ENCODE peak calls at places on chromosomes 2 and 18, in seven cellular contexts. One of them, this sample, is unnamed.

GRCh38 chr2:120302301-120302700 is 43.6 kb upstream of the INHBB start:
- DNase-seq in stimulated activated CD4-positive, alpha-beta T cell treated with anti-CD3 and anti-CD28 coated beads, Interleukin-15, amount 100 ng/mL, for 1 hour: no peak
- DNase-seq in HL-60: no peak
- DNase-seq in GF-D8: no peak
- DNase-seq in AG10803: no peak
- DNase-seq in dorsolateral prefrontal cortex: no peak
- DNase-seq in activated T-cell treated with anti-CD3 and anti-CD28 coated beads, Interleukin-2, amount 50 U/mL, for 1 hour: no peak
- DNase-seq in this sample: no peak

GRCh38 chr2:85754313-85755095 is 713 bp downstream of the ATOH8 start:
- DNase-seq in stimulated activated CD4-positive, alpha-beta T cell treated with anti-CD3 and anti-CD28 coated beads, Interleukin-15, amount 100 ng/mL, for 1 hour: no peak
- DNase-seq in HL-60: peak
- DNase-seq in GF-D8: no peak
- DNase-seq in AG10803: peak
- DNase-seq in dorsolateral prefrontal cortex: no peak
- DNase-seq in activated T-cell treated with anti-CD3 and anti-CD28 coated beads, Interleukin-2, amount 50 U/mL, for 1 hour: peak
- DNase-seq in this sample: no peak

GRCh38 chr2:201452058-201452736 is 657 bp downstream of the STRADB start:
- DNase-seq in stimulated activated CD4-positive, alpha-beta T cell treated with anti-CD3 and anti-CD28 coated beads, Interleukin-15, amount 100 ng/mL, for 1 hour: no peak
- DNase-seq in HL-60: no peak
- DNase-seq in GF-D8: no peak
- DNase-seq in AG10803: peak
- DNase-seq in dorsolateral prefrontal cortex: no peak
- DNase-seq in activated T-cell treated with anti-CD3 and anti-CD28 coated beads, Interleukin-2, amount 50 U/mL, for 1 hour: no peak
- DNase-seq in this sample: no peak

GRCh38 chr2:214174563-214174962 is 236.3 kb upstream of the VWC2L start:
- DNase-seq in stimulated activated CD4-positive, alpha-beta T cell treated with anti-CD3 and anti-CD28 coated beads, Interleukin-15, amount 100 ng/mL, for 1 hour: no peak
- DNase-seq in HL-60: no peak
- DNase-seq in GF-D8: no peak
- DNase-seq in AG10803: no peak
- DNase-seq in dorsolateral prefrontal cortex: no peak
- DNase-seq in activated T-cell treated with anti-CD3 and anti-CD28 coated beads, Interleukin-2, amount 50 U/mL, for 1 hour: no peak
- DNase-seq in this sample: no peak

GRCh38 chr18:37524546-37525301 is 40.9 kb downstream of the CELF4 start:
- DNase-seq in stimulated activated CD4-positive, alpha-beta T cell treated with anti-CD3 and anti-CD28 coated beads, Interleukin-15, amount 100 ng/mL, for 1 hour: no peak
- DNase-seq in HL-60: no peak
- DNase-seq in GF-D8: no peak
- DNase-seq in AG10803: no peak
- DNase-seq in dorsolateral prefrontal cortex: no peak
- DNase-seq in activated T-cell treated with anti-CD3 and anti-CD28 coated beads, Interleukin-2, amount 50 U/mL, for 1 hour: no peak
- DNase-seq in this sample: no peak

GRCh38 chr2:175976758-175977157 is 25.3 kb downstream of the LNPK start:
- DNase-seq in stimulated activated CD4-positive, alpha-beta T cell treated with anti-CD3 and anti-CD28 coated beads, Interleukin-15, amount 100 ng/mL, for 1 hour: no peak
- DNase-seq in HL-60: no peak
- DNase-seq in GF-D8: no peak
- DNase-seq in AG10803: no peak
- DNase-seq in dorsolateral prefrontal cortex: no peak
- DNase-seq in activated T-cell treated with anti-CD3 and anti-CD28 coated beads, Interleukin-2, amount 50 U/mL, for 1 hour: no peak
- DNase-seq in this sample: no peak

GRCh38 chr18:31497711-31498449 is at the start of gene DSG2:
- DNase-seq in stimulated activated CD4-positive, alpha-beta T cell treated with anti-CD3 and anti-CD28 coated beads, Interleukin-15, amount 100 ng/mL, for 1 hour: no peak
- DNase-seq in HL-60: peak
- DNase-seq in GF-D8: no peak
- DNase-seq in AG10803: no peak
- DNase-seq in dorsolateral prefrontal cortex: peak
- DNase-seq in activated T-cell treated with anti-CD3 and anti-CD28 coated beads, Interleukin-2, amount 50 U/mL, for 1 hour: no peak
- DNase-seq in this sample: peak

GRCh38 chr2:127535941-127536340 is 458 bp downstream of the MYO7B start:
- DNase-seq in stimulated activated CD4-positive, alpha-beta T cell treated with anti-CD3 and anti-CD28 coated beads, Interleukin-15, amount 100 ng/mL, for 1 hour: no peak
- DNase-seq in HL-60: no peak
- DNase-seq in GF-D8: no peak
- DNase-seq in AG10803: no peak
- DNase-seq in dorsolateral prefrontal cortex: no peak
- DNase-seq in activated T-cell treated with anti-CD3 and anti-CD28 coated beads, Interleukin-2, amount 50 U/mL, for 1 hour: no peak
- DNase-seq in this sample: no peak

GRCh38 chr18:8990276-8991031 is 112.0 kb upstream of the NDUFV2 start:
- DNase-seq in stimulated activated CD4-positive, alpha-beta T cell treated with anti-CD3 and anti-CD28 coated beads, Interleukin-15, amount 100 ng/mL, for 1 hour: no peak
- DNase-seq in HL-60: no peak
- DNase-seq in GF-D8: no peak
- DNase-seq in AG10803: peak
- DNase-seq in dorsolateral prefrontal cortex: peak
- DNase-seq in activated T-cell treated with anti-CD3 and anti-CD28 coated beads, Interleukin-2, amount 50 U/mL, for 1 hour: no peak
- DNase-seq in this sample: peak

GRCh38 chr18:44651453-44651852 is 29.2 kb upstream of the SETBP1 start:
- DNase-seq in stimulated activated CD4-positive, alpha-beta T cell treated with anti-CD3 and anti-CD28 coated beads, Interleukin-15, amount 100 ng/mL, for 1 hour: no peak
- DNase-seq in HL-60: no peak
- DNase-seq in GF-D8: no peak
- DNase-seq in AG10803: peak
- DNase-seq in dorsolateral prefrontal cortex: no peak
- DNase-seq in activated T-cell treated with anti-CD3 and anti-CD28 coated beads, Interleukin-2, amount 50 U/mL, for 1 hour: no peak
- DNase-seq in this sample: no peak

GRCh38 chr2:232322560-232323327 is 55.8 kb upstream of the ALPP start:
- DNase-seq in stimulated activated CD4-positive, alpha-beta T cell treated with anti-CD3 and anti-CD28 coated beads, Interleukin-15, amount 100 ng/mL, for 1 hour: no peak
- DNase-seq in HL-60: no peak
- DNase-seq in GF-D8: no peak
- DNase-seq in AG10803: no peak
- DNase-seq in dorsolateral prefrontal cortex: no peak
- DNase-seq in activated T-cell treated with anti-CD3 and anti-CD28 coated beads, Interleukin-2, amount 50 U/mL, for 1 hour: no peak
- DNase-seq in this sample: peak

GRCh38 chr18:77077836-77078456 is 54.6 kb downstream of the MBP start:
- DNase-seq in stimulated activated CD4-positive, alpha-beta T cell treated with anti-CD3 and anti-CD28 coated beads, Interleukin-15, amount 100 ng/mL, for 1 hour: no peak
- DNase-seq in HL-60: no peak
- DNase-seq in GF-D8: no peak
- DNase-seq in AG10803: peak
- DNase-seq in dorsolateral prefrontal cortex: no peak
- DNase-seq in activated T-cell treated with anti-CD3 and anti-CD28 coated beads, Interleukin-2, amount 50 U/mL, for 1 hour: no peak
- DNase-seq in this sample: no peak

GRCh38 chr18:58867281-58867961 is 2.7 kb downstream of the ZNF532 start:
- DNase-seq in stimulated activated CD4-positive, alpha-beta T cell treated with anti-CD3 and anti-CD28 coated beads, Interleukin-15, amount 100 ng/mL, for 1 hour: no peak
- DNase-seq in HL-60: no peak
- DNase-seq in GF-D8: no peak
- DNase-seq in AG10803: no peak
- DNase-seq in dorsolateral prefrontal cortex: no peak
- DNase-seq in activated T-cell treated with anti-CD3 and anti-CD28 coated beads, Interleukin-2, amount 50 U/mL, for 1 hour: no peak
- DNase-seq in this sample: peak

GRCh38 chr2:106158871-106159270 is 35.2 kb downstream of the UXS1 start:
- DNase-seq in stimulated activated CD4-positive, alpha-beta T cell treated with anti-CD3 and anti-CD28 coated beads, Interleukin-15, amount 100 ng/mL, for 1 hour: no peak
- DNase-seq in HL-60: no peak
- DNase-seq in GF-D8: no peak
- DNase-seq in AG10803: no peak
- DNase-seq in dorsolateral prefrontal cortex: no peak
- DNase-seq in activated T-cell treated with anti-CD3 and anti-CD28 coated beads, Interleukin-2, amount 50 U/mL, for 1 hour: peak
- DNase-seq in this sample: no peak

GRCh38 chr2:71607490-71607889 is 154.1 kb downstream of the DYSF start:
- DNase-seq in stimulated activated CD4-positive, alpha-beta T cell treated with anti-CD3 and anti-CD28 coated beads, Interleukin-15, amount 100 ng/mL, for 1 hour: no peak
- DNase-seq in HL-60: no peak
- DNase-seq in GF-D8: no peak
- DNase-seq in AG10803: no peak
- DNase-seq in dorsolateral prefrontal cortex: peak
- DNase-seq in activated T-cell treated with anti-CD3 and anti-CD28 coated beads, Interleukin-2, amount 50 U/mL, for 1 hour: no peak
- DNase-seq in this sample: no peak

GRCh38 chr2:23925702-23926288 is 1.1 kb downstream of the ATAD2B start:
- DNase-seq in stimulated activated CD4-positive, alpha-beta T cell treated with anti-CD3 and anti-CD28 coated beads, Interleukin-15, amount 100 ng/mL, for 1 hour: no peak
- DNase-seq in HL-60: peak
- DNase-seq in GF-D8: peak
- DNase-seq in AG10803: peak
- DNase-seq in dorsolateral prefrontal cortex: no peak
- DNase-seq in activated T-cell treated with anti-CD3 and anti-CD28 coated beads, Interleukin-2, amount 50 U/mL, for 1 hour: peak
- DNase-seq in this sample: peak

GRCh38 chr2:60960706-60961105 is 56.8 kb upstream of the PEX13 start:
- DNase-seq in stimulated activated CD4-positive, alpha-beta T cell treated with anti-CD3 and anti-CD28 coated beads, Interleukin-15, amount 100 ng/mL, for 1 hour: no peak
- DNase-seq in HL-60: no peak
- DNase-seq in GF-D8: no peak
- DNase-seq in AG10803: no peak
- DNase-seq in dorsolateral prefrontal cortex: no peak
- DNase-seq in activated T-cell treated with anti-CD3 and anti-CD28 coated beads, Interleukin-2, amount 50 U/mL, for 1 hour: no peak
- DNase-seq in this sample: no peak

GRCh38 chr2:225411452-225411851 is 11.9 kb downstream of the NYAP2 start:
- DNase-seq in stimulated activated CD4-positive, alpha-beta T cell treated with anti-CD3 and anti-CD28 coated beads, Interleukin-15, amount 100 ng/mL, for 1 hour: no peak
- DNase-seq in HL-60: no peak
- DNase-seq in GF-D8: no peak
- DNase-seq in AG10803: no peak
- DNase-seq in dorsolateral prefrontal cortex: no peak
- DNase-seq in activated T-cell treated with anti-CD3 and anti-CD28 coated beads, Interleukin-2, amount 50 U/mL, for 1 hour: no peak
- DNase-seq in this sample: no peak

GRCh38 chr2:64063924-64064331 is 44.7 kb upstream of the VPS54 start:
- DNase-seq in stimulated activated CD4-positive, alpha-beta T cell treated with anti-CD3 and anti-CD28 coated beads, Interleukin-15, amount 100 ng/mL, for 1 hour: no peak
- DNase-seq in HL-60: no peak
- DNase-seq in GF-D8: no peak
- DNase-seq in AG10803: peak
- DNase-seq in dorsolateral prefrontal cortex: no peak
- DNase-seq in activated T-cell treated with anti-CD3 and anti-CD28 coated beads, Interleukin-2, amount 50 U/mL, for 1 hour: no peak
- DNase-seq in this sample: no peak

GRCh38 chr2:216499641-216500218 is 1.1 kb downstream of the RPL37A start:
- DNase-seq in stimulated activated CD4-positive, alpha-beta T cell treated with anti-CD3 and anti-CD28 coated beads, Interleukin-15, amount 100 ng/mL, for 1 hour: no peak
- DNase-seq in HL-60: peak
- DNase-seq in GF-D8: no peak
- DNase-seq in AG10803: peak
- DNase-seq in dorsolateral prefrontal cortex: no peak
- DNase-seq in activated T-cell treated with anti-CD3 and anti-CD28 coated beads, Interleukin-2, amount 50 U/mL, for 1 hour: no peak
- DNase-seq in this sample: no peak

GRCh38 chr18:48833701-48834394 is 116.9 kb downstream of the SMAD7 start:
- DNase-seq in stimulated activated CD4-positive, alpha-beta T cell treated with anti-CD3 and anti-CD28 coated beads, Interleukin-15, amount 100 ng/mL, for 1 hour: no peak
- DNase-seq in HL-60: no peak
- DNase-seq in GF-D8: no peak
- DNase-seq in AG10803: no peak
- DNase-seq in dorsolateral prefrontal cortex: peak
- DNase-seq in activated T-cell treated with anti-CD3 and anti-CD28 coated beads, Interleukin-2, amount 50 U/mL, for 1 hour: peak
- DNase-seq in this sample: peak

GRCh38 chr2:234462218-234462992 is 34.5 kb downstream of the ARL4C start:
- DNase-seq in stimulated activated CD4-positive, alpha-beta T cell treated with anti-CD3 and anti-CD28 coated beads, Interleukin-15, amount 100 ng/mL, for 1 hour: no peak
- DNase-seq in HL-60: no peak
- DNase-seq in GF-D8: no peak
- DNase-seq in AG10803: no peak
- DNase-seq in dorsolateral prefrontal cortex: no peak
- DNase-seq in activated T-cell treated with anti-CD3 and anti-CD28 coated beads, Interleukin-2, amount 50 U/mL, for 1 hour: peak
- DNase-seq in this sample: no peak

GRCh38 chr18:6256521-6256920 is 158.2 kb downstream of the L3MBTL4 start:
- DNase-seq in stimulated activated CD4-positive, alpha-beta T cell treated with anti-CD3 and anti-CD28 coated beads, Interleukin-15, amount 100 ng/mL, for 1 hour: no peak
- DNase-seq in HL-60: no peak
- DNase-seq in GF-D8: no peak
- DNase-seq in AG10803: no peak
- DNase-seq in dorsolateral prefrontal cortex: peak
- DNase-seq in activated T-cell treated with anti-CD3 and anti-CD28 coated beads, Interleukin-2, amount 50 U/mL, for 1 hour: no peak
- DNase-seq in this sample: no peak

GRCh38 chr2:149192425-149192824 is 138.0 kb upstream of the LYPD6 start:
- DNase-seq in stimulated activated CD4-positive, alpha-beta T cell treated with anti-CD3 and anti-CD28 coated beads, Interleukin-15, amount 100 ng/mL, for 1 hour: no peak
- DNase-seq in HL-60: no peak
- DNase-seq in GF-D8: no peak
- DNase-seq in AG10803: peak
- DNase-seq in dorsolateral prefrontal cortex: no peak
- DNase-seq in activated T-cell treated with anti-CD3 and anti-CD28 coated beads, Interleukin-2, amount 50 U/mL, for 1 hour: no peak
- DNase-seq in this sample: no peak

GRCh38 chr2:55051026-55051866 is 995 bp upstream of the RTN4 start:
- DNase-seq in stimulated activated CD4-positive, alpha-beta T cell treated with anti-CD3 and anti-CD28 coated beads, Interleukin-15, amount 100 ng/mL, for 1 hour: no peak
- DNase-seq in HL-60: peak
- DNase-seq in GF-D8: peak
- DNase-seq in AG10803: peak
- DNase-seq in dorsolateral prefrontal cortex: peak
- DNase-seq in activated T-cell treated with anti-CD3 and anti-CD28 coated beads, Interleukin-2, amount 50 U/mL, for 1 hour: peak
- DNase-seq in this sample: peak

GRCh38 chr2:17375262-17375661 is 143.0 kb downstream of the RAD51AP2 start:
- DNase-seq in stimulated activated CD4-positive, alpha-beta T cell treated with anti-CD3 and anti-CD28 coated beads, Interleukin-15, amount 100 ng/mL, for 1 hour: no peak
- DNase-seq in HL-60: no peak
- DNase-seq in GF-D8: no peak
- DNase-seq in AG10803: no peak
- DNase-seq in dorsolateral prefrontal cortex: peak
- DNase-seq in activated T-cell treated with anti-CD3 and anti-CD28 coated beads, Interleukin-2, amount 50 U/mL, for 1 hour: no peak
- DNase-seq in this sample: no peak

GRCh38 chr2:15154289-15154688 is 406.8 kb downstream of the NBAS start:
- DNase-seq in stimulated activated CD4-positive, alpha-beta T cell treated with anti-CD3 and anti-CD28 coated beads, Interleukin-15, amount 100 ng/mL, for 1 hour: no peak
- DNase-seq in HL-60: no peak
- DNase-seq in GF-D8: no peak
- DNase-seq in AG10803: no peak
- DNase-seq in dorsolateral prefrontal cortex: no peak
- DNase-seq in activated T-cell treated with anti-CD3 and anti-CD28 coated beads, Interleukin-2, amount 50 U/mL, for 1 hour: no peak
- DNase-seq in this sample: no peak

GRCh38 chr2:4190548-4190947 is 487.2 kb downstream of the DCDC2C start:
- DNase-seq in stimulated activated CD4-positive, alpha-beta T cell treated with anti-CD3 and anti-CD28 coated beads, Interleukin-15, amount 100 ng/mL, for 1 hour: no peak
- DNase-seq in HL-60: no peak
- DNase-seq in GF-D8: no peak
- DNase-seq in AG10803: no peak
- DNase-seq in dorsolateral prefrontal cortex: no peak
- DNase-seq in activated T-cell treated with anti-CD3 and anti-CD28 coated beads, Interleukin-2, amount 50 U/mL, for 1 hour: no peak
- DNase-seq in this sample: no peak

GRCh38 chr2:108449410-108450200 is 599 bp downstream of the GCC2 start:
- DNase-seq in stimulated activated CD4-positive, alpha-beta T cell treated with anti-CD3 and anti-CD28 coated beads, Interleukin-15, amount 100 ng/mL, for 1 hour: no peak
- DNase-seq in HL-60: peak
- DNase-seq in GF-D8: peak
- DNase-seq in AG10803: peak
- DNase-seq in dorsolateral prefrontal cortex: no peak
- DNase-seq in activated T-cell treated with anti-CD3 and anti-CD28 coated beads, Interleukin-2, amount 50 U/mL, for 1 hour: no peak
- DNase-seq in this sample: no peak

GRCh38 chr2:122001441-122001874 is 246.0 kb downstream of the TSN start:
- DNase-seq in stimulated activated CD4-positive, alpha-beta T cell treated with anti-CD3 and anti-CD28 coated beads, Interleukin-15, amount 100 ng/mL, for 1 hour: no peak
- DNase-seq in HL-60: no peak
- DNase-seq in GF-D8: no peak
- DNase-seq in AG10803: no peak
- DNase-seq in dorsolateral prefrontal cortex: no peak
- DNase-seq in activated T-cell treated with anti-CD3 and anti-CD28 coated beads, Interleukin-2, amount 50 U/mL, for 1 hour: no peak
- DNase-seq in this sample: no peak

GRCh38 chr18:63579643-63580042 is 7.5 kb upstream of the SERPINB13 start:
- DNase-seq in stimulated activated CD4-positive, alpha-beta T cell treated with anti-CD3 and anti-CD28 coated beads, Interleukin-15, amount 100 ng/mL, for 1 hour: no peak
- DNase-seq in HL-60: peak
- DNase-seq in GF-D8: no peak
- DNase-seq in AG10803: no peak
- DNase-seq in dorsolateral prefrontal cortex: no peak
- DNase-seq in activated T-cell treated with anti-CD3 and anti-CD28 coated beads, Interleukin-2, amount 50 U/mL, for 1 hour: no peak
- DNase-seq in this sample: no peak

GRCh38 chr2:190695739-190696138 is 46.9 kb downstream of the NAB1 start:
- DNase-seq in stimulated activated CD4-positive, alpha-beta T cell treated with anti-CD3 and anti-CD28 coated beads, Interleukin-15, amount 100 ng/mL, for 1 hour: no peak
- DNase-seq in HL-60: no peak
- DNase-seq in GF-D8: no peak
- DNase-seq in AG10803: no peak
- DNase-seq in dorsolateral prefrontal cortex: no peak
- DNase-seq in activated T-cell treated with anti-CD3 and anti-CD28 coated beads, Interleukin-2, amount 50 U/mL, for 1 hour: no peak
- DNase-seq in this sample: no peak

GRCh38 chr18:45916302-45916701 is 50.8 kb downstream of the EPG5 start:
- DNase-seq in stimulated activated CD4-positive, alpha-beta T cell treated with anti-CD3 and anti-CD28 coated beads, Interleukin-15, amount 100 ng/mL, for 1 hour: no peak
- DNase-seq in HL-60: peak
- DNase-seq in GF-D8: no peak
- DNase-seq in AG10803: no peak
- DNase-seq in dorsolateral prefrontal cortex: no peak
- DNase-seq in activated T-cell treated with anti-CD3 and anti-CD28 coated beads, Interleukin-2, amount 50 U/mL, for 1 hour: no peak
- DNase-seq in this sample: no peak

GRCh38 chr2:14543284-14543683 is 89.2 kb upstream of the LRATD1 start:
- DNase-seq in stimulated activated CD4-positive, alpha-beta T cell treated with anti-CD3 and anti-CD28 coated beads, Interleukin-15, amount 100 ng/mL, for 1 hour: no peak
- DNase-seq in HL-60: no peak
- DNase-seq in GF-D8: no peak
- DNase-seq in AG10803: no peak
- DNase-seq in dorsolateral prefrontal cortex: no peak
- DNase-seq in activated T-cell treated with anti-CD3 and anti-CD28 coated beads, Interleukin-2, amount 50 U/mL, for 1 hour: no peak
- DNase-seq in this sample: no peak

GRCh38 chr2:40488101-40488598 is 36.3 kb upstream of the SLC8A1 start:
- DNase-seq in stimulated activated CD4-positive, alpha-beta T cell treated with anti-CD3 and anti-CD28 coated beads, Interleukin-15, amount 100 ng/mL, for 1 hour: no peak
- DNase-seq in HL-60: peak
- DNase-seq in GF-D8: no peak
- DNase-seq in AG10803: peak
- DNase-seq in dorsolateral prefrontal cortex: no peak
- DNase-seq in activated T-cell treated with anti-CD3 and anti-CD28 coated beads, Interleukin-2, amount 50 U/mL, for 1 hour: no peak
- DNase-seq in this sample: no peak

GRCh38 chr2:12738112-12738485 is 21.4 kb downstream of the TRIB2 start:
- DNase-seq in stimulated activated CD4-positive, alpha-beta T cell treated with anti-CD3 and anti-CD28 coated beads, Interleukin-15, amount 100 ng/mL, for 1 hour: no peak
- DNase-seq in HL-60: no peak
- DNase-seq in GF-D8: no peak
- DNase-seq in AG10803: no peak
- DNase-seq in dorsolateral prefrontal cortex: no peak
- DNase-seq in activated T-cell treated with anti-CD3 and anti-CD28 coated beads, Interleukin-2, amount 50 U/mL, for 1 hour: no peak
- DNase-seq in this sample: no peak

This sample was measured in breast epithelium.